ENCODE peak calls at places on chromosomes 16 and 17, in four cellular contexts. T is HepG2, E is K562, Q is GM12878. K is an unnamed sample.
A peak's percentile ranks its signal among the peaks of the same experiment; 100 is the strongest.

GRCh38 chr17:38350035-38350434 is 1.6 kb upstream of the SOCS7 start:
- DNase-seq in T (no peak), Q (no peak), E (no peak), K (no peak)

GRCh38 chr16:10385725-10386516 is at the start of gene ATF7IP2:
- DNase-seq in E (peak; percentile 97), Q (peak; percentile 80), T (peak; percentile 98), K (peak; percentile 96)

GRCh38 chr17:65537845-65538678 is 23.4 kb downstream of the AXIN2 start:
- DNase-seq in E (peak; percentile 83), T (no peak), Q (no peak), K (no peak)

GRCh38 chr16:17070882-17071592 is 399.7 kb downstream of the XYLT1 start:
- DNase-seq in Q (peak; percentile 98), T (no peak), E (no peak), K (no peak)

GRCh38 chr16:22235839-22236745 is 30.0 kb downstream of the EEF2K start:
- DNase-seq in Q (no peak), T (no peak), E (no peak), K (no peak)

GRCh38 chr17:29292992-29293889 is 707 bp downstream of the NUFIP2 start:
- DNase-seq in E (peak; percentile 84), T (peak; percentile 45), Q (no peak), K (peak; percentile 61)

GRCh38 chr16:56848056-56848936 is 16.7 kb upstream of the SLC12A3 start:
- DNase-seq in E (no peak), Q (no peak), T (no peak), K (no peak)

GRCh38 chr17:48053758-48054237 is 5.6 kb downstream of the NFE2L1 start:
- DNase-seq in Q (no peak), E (no peak), T (no peak), K (no peak)

GRCh38 chr17:54784305-54784704 is 116.3 kb upstream of the TOM1L1 start:
- DNase-seq in E (no peak), Q (no peak), T (no peak), K (no peak)

GRCh38 chr16:47731252-47731651 is 270.1 kb downstream of the PHKB start:
- DNase-seq in Q (no peak), E (no peak), T (peak; percentile 23), K (no peak)

GRCh38 chr16:48008011-48008410 is 147.8 kb downstream of the ABCC12 start:
- DNase-seq in E (no peak), T (no peak), Q (no peak), K (no peak)

GRCh38 chr16:50751528-50751927 is 9.6 kb downstream of the CYLD start:
- DNase-seq in T (no peak), Q (no peak), E (no peak), K (no peak)

GRCh38 chr17:27872776-27873175 is 20.4 kb downstream of the LYRM9 start:
- DNase-seq in Q (no peak), E (no peak), T (no peak), K (no peak)

GRCh38 chr17:27870345-27870744 is 22.8 kb downstream of the LYRM9 start:
- DNase-seq in Q (no peak), E (no peak), T (no peak), K (no peak)

GRCh38 chr17:27871407-27871806 is 21.8 kb downstream of the LYRM9 start:
- DNase-seq in E (no peak), Q (no peak), T (no peak), K (no peak)

GRCh38 chr17:27873211-27873610 is 20.0 kb downstream of the LYRM9 start:
- DNase-seq in T (no peak), E (no peak), Q (no peak), K (no peak)

GRCh38 chr17:27868565-27868964 is 24.6 kb downstream of the LYRM9 start:
- DNase-seq in T (no peak), Q (no peak), E (no peak), K (no peak)
- TF ChIP-seq CTCF in T (peak; percentile 40), Q (peak; percentile 13), E (peak; percentile 10), K (no peak)

GRCh38 chr16:31460582-31461002 is 1.3 kb downstream of the ARMC5 start:
- DNase-seq in Q (no peak), E (peak; percentile 9), T (peak; percentile 54), K (peak; percentile 67)
- TF ChIP-seq POLR2AphosphoS2 in Q (no peak), E (no peak), T (no peak), K (no peak)

GRCh38 chr17:2025622-2026309 is 632 bp upstream of the RTN4RL1 start:
- DNase-seq in T (peak; percentile 60), Q (no peak), E (peak; percentile 59), K (peak; percentile 84)

GRCh38 chr17:2023692-2024571 is 1.2 kb downstream of the RTN4RL1 start:
- DNase-seq in T (no peak), Q (no peak), E (peak; percentile 57), K (peak; percentile 55)

GRCh38 chr17:2023256-2023655 is 1.9 kb downstream of the RTN4RL1 start:
- DNase-seq in T (no peak), E (no peak), Q (no peak), K (no peak)

GRCh38 chr17:2025220-2025621 is at the start of gene RTN4RL1:
- DNase-seq in E (peak; percentile 85), Q (no peak), T (no peak), K (peak; percentile 80)

GRCh38 chr17:2024572-2025219 is 438 bp downstream of the RTN4RL1 start:
- DNase-seq in E (no peak), T (no peak), Q (no peak), K (no peak)
- TF ChIP-seq CTCF in E (no peak), T (no peak), Q (no peak), K (no peak)

DNA sequence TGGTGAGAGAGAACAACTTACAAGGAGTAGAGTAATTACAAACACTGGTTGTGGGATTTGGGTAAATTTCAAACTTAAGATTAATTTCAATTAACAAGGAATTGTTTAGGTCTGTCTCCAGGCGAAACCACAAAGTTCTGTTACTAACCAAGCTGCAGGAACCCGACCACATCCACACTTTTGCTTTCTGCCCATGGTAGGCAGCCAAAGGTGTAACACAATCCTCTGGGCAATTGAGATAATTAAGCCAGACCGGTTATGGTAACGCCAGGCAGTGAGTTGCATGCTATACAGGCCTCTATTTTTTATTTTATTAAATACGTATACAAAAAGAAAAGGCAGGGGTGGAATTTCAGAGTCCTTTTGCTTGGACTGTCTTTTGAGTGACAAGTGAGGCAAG is 12.0 kb downstream of the KCNJ2 start:
- DNase-seq in E (no peak), Q (no peak), T (no peak), K (no peak)
- TF ChIP-seq POLR2AphosphoS2 in E (no peak), Q (no peak), T (no peak), K (no peak)

GRCh38 chr17:82235775-82236141 is 6.9 kb downstream of the SLC16A3 start:
- DNase-seq in Q (no peak), T (no peak), E (no peak), K (no peak)

GRCh38 chr17:82234211-82235055 is 5.6 kb downstream of the SLC16A3 start:
- DNase-seq in E (peak; percentile 42), T (no peak), Q (no peak), K (no peak)

GRCh38 chr17:82237083-82237745 is 8.4 kb downstream of the SLC16A3 start:
- DNase-seq in E (no peak), T (no peak), Q (no peak), K (no peak)

GRCh38 chr17:82236142-82236971 is 7.5 kb downstream of the SLC16A3 start:
- DNase-seq in E (peak; percentile 72), Q (no peak), T (peak; percentile 92), K (peak; percentile 79)

GRCh38 chr17:82235056-82235774 is 6.4 kb downstream of the SLC16A3 start:
- DNase-seq in Q (no peak), T (no peak), E (no peak), K (no peak)
- TF ChIP-seq CTCF in Q (no peak), T (no peak), E (no peak), K (no peak)

DNA sequence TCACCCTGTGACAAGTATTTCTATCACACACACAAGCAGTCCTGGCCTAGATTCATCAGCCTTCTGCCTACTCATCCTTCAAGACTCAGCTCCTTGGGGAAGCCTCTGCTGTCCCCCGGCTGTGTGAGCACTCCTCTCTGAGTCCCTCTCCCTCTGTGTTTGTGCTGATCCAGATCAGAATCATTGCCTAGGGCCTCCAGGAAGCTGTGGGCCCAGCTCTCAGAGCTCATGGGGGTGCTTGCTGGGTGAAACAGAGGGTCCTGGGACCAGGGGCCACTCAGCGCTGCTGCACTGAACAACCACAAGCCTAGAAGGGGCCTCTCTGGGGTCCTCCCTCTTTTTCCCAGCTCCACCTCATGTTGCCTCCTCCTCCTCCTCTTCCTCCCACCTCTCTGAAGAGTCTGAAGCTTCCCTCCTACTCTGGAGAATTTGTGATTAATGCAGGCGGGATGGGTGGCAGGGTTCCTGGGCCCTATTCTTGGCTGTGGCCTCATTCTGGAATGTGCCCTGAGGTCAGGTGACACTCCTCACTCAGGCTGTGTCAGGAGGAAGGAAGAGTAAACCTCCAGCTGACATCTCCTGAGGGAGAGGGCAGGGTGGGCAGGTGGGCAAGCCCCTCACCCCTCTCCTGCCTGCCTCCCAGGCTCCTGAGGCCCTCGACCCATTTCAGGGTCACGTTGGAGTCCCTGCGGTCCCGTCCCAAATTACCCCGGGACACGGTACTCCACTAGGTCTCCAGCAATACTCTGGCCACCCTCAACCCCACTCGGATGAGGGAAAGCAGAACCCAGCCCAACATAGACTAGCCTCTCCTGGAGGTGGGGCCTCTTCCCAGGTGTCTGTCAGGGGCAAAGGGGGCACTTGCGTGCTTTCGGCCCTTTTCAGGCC is 10.1 kb downstream of the WFIKKN2 start:
- DNase-seq in E (no peak), T (no peak), Q (no peak), K (no peak)
- TF ChIP-seq POLR2AphosphoS2 in E (no peak), T (no peak), Q (no peak), K (no peak)

K was measured in A549.